ENCODE peak calls at places on chromosomes 3 and 15, in nine cellular contexts. L, M, C, P, Y, T, R, S and X are unnamed samples.

GRCh38 chr3:48656061-48656840 is 6.4 kb downstream of the CELSR3 start:
- DNase-seq in T (peak; percentile 91), P (no peak), S (peak; percentile 29), L (peak; percentile 80), C (peak; percentile 44), Y (peak; percentile 82), M (peak; percentile 63), R (peak; percentile 74), X (peak; percentile 95)

GRCh38 chr15:64634020-64634419 is 141.4 kb downstream of the RBPMS2 start:
- DNase-seq in R (peak; percentile 24), C (no peak), M (no peak), P (peak; percentile 78), S (no peak), T (no peak), L (peak; percentile 28), Y (no peak), X (no peak)

GRCh38 chr15:55652363-55652762 is 64.2 kb upstream of the PYGO1 start:
- DNase-seq in M (no peak), L (no peak), T (no peak), P (no peak), R (no peak), C (no peak), S (no peak), Y (no peak), X (peak; percentile 73)

GRCh38 chr15:53675832-53676231 is 83.6 kb downstream of the WDR72 start:
- DNase-seq in R (no peak), Y (no peak), M (no peak), L (no peak), S (no peak), T (no peak), C (no peak), P (no peak), X (no peak)

GRCh38 chr15:87713405-87713995 is 543.0 kb downstream of the NTRK3 start:
- DNase-seq in C (no peak), T (no peak), P (no peak), S (no peak), L (no peak), R (no peak), M (no peak), Y (no peak), X (no peak)

GRCh38 chr15:38440353-38441129 is 13.4 kb upstream of the FAM98B start:
- DNase-seq in P (peak; percentile 89), S (no peak), R (peak; percentile 77), Y (peak; percentile 22), T (peak; percentile 68), L (peak; percentile 40), C (no peak), M (no peak), X (peak; percentile 54)

GRCh38 chr3:45527727-45528126 is 66.8 kb upstream of the LIMD1 start:
- DNase-seq in S (no peak), T (no peak), C (no peak), Y (no peak), P (no peak), L (no peak), M (no peak), R (no peak), X (no peak)

GRCh38 chr15:98842192-98842972 is 165.2 kb downstream of the PGPEP1L start:
- DNase-seq in T (no peak), P (no peak), S (no peak), L (no peak), Y (no peak), M (no peak), R (no peak), C (no peak), X (no peak)

GRCh38 chr15:88664151-88664778 is 25.4 kb downstream of the ISG20 start:
- DNase-seq in T (no peak), R (peak; percentile 45), S (no peak), L (peak; percentile 53), P (peak; percentile 8), Y (no peak), C (no peak), M (no peak), X (no peak)

GRCh38 chr3:115040673-115041286 is 106.3 kb downstream of the ZBTB20 start:
- DNase-seq in P (peak; percentile 47), R (peak; percentile 62), Y (peak; percentile 22), L (peak; percentile 25), C (peak; percentile 19), T (peak; percentile 51), S (no peak), M (no peak), X (peak; percentile 28)

GRCh38 chr15:62119926-62120273 is 45.2 kb downstream of the C2CD4B start:
- DNase-seq in C (no peak), Y (no peak), P (no peak), T (no peak), R (no peak), M (no peak), S (no peak), L (no peak), X (no peak)

GRCh38 chr3:46903341-46904302 is 26.1 kb downstream of the PTH1R start:
- DNase-seq in P (no peak), C (peak; percentile 58), L (no peak), Y (no peak), T (peak; percentile 82), S (no peak), R (no peak), M (no peak), X (no peak)

GRCh38 chr3:149547413-149547812 is 72.9 kb downstream of the TM4SF4 start:
- DNase-seq in L (no peak), M (no peak), C (peak; percentile 85), Y (no peak), T (peak; percentile 69), P (no peak), R (no peak), S (peak; percentile 32), X (no peak)

GRCh38 chr3:101020616-101021015 is 27.4 kb upstream of the ABI3BP start:
- DNase-seq in Y (no peak), M (no peak), R (no peak), S (no peak), L (no peak), P (no peak), C (no peak), T (no peak), X (no peak)

GRCh38 chr3:25367025-25367424 is 61.0 kb upstream of the RARB start:
- DNase-seq in T (no peak), C (no peak), S (no peak), L (no peak), Y (no peak), R (no peak), M (no peak), P (no peak), X (no peak)

GRCh38 chr15:99703603-99704443 is 29.4 kb downstream of the LYSMD4 start:
- DNase-seq in Y (no peak), S (no peak), P (peak; percentile 17), L (no peak), M (no peak), R (peak; percentile 95), T (peak; percentile 72), C (no peak), X (no peak)

GRCh38 chr3:104582092-104582491 is 784.6 kb upstream of the ALCAM start:
- DNase-seq in T (no peak), S (no peak), R (no peak), Y (no peak), C (no peak), L (no peak), P (no peak), M (no peak), X (no peak)

GRCh38 chr15:89649013-89649625 is 6.1 kb downstream of the KIF7 start:
- DNase-seq in C (no peak), S (no peak), M (no peak), T (no peak), P (no peak), R (no peak), L (no peak), Y (no peak), X (no peak)

GRCh38 chr3:52479037-52479875 is 15.9 kb upstream of the STAB1 start:
- DNase-seq in S (no peak), M (no peak), C (no peak), R (no peak), Y (no peak), P (no peak), T (no peak), L (no peak), X (no peak)

GRCh38 chr3:186361246-186361611 is 805 bp downstream of the DGKG start:
- DNase-seq in P (no peak), S (no peak), M (no peak), R (no peak), Y (no peak), L (no peak), T (no peak), C (no peak), X (peak; percentile 3)

GRCh38 chr3:156814295-156814694 is 11.9 kb upstream of the LEKR1 start:
- DNase-seq in T (no peak), S (no peak), Y (no peak), M (no peak), L (no peak), P (no peak), R (no peak), C (peak; percentile 34), X (no peak)

GRCh38 chr3:177281292-177281942 is 84.1 kb upstream of the TBL1XR1 start:
- DNase-seq in S (no peak), Y (no peak), R (peak; percentile 53), P (peak; percentile 76), M (no peak), L (no peak), T (no peak), C (no peak), X (no peak)

GRCh38 chr3:194852345-194852744 is 166.7 kb downstream of the FAM43A start:
- DNase-seq in P (no peak), R (no peak), C (no peak), T (no peak), S (no peak), Y (no peak), L (no peak), M (no peak), X (no peak)

GRCh38 chr15:52068004-52068403 is 44.6 kb downstream of the BCL2L10 start:
- DNase-seq in T (no peak), L (no peak), Y (no peak), M (no peak), C (no peak), P (no peak), S (no peak), R (no peak), X (no peak)

GRCh38 chr15:89556413-89557262 is 18.6 kb upstream of the TICRR start:
- DNase-seq in M (no peak), Y (peak; percentile 24), C (peak; percentile 35), T (peak; percentile 79), L (peak; percentile 49), S (no peak), P (peak; percentile 79), R (peak; percentile 72), X (peak; percentile 69)

GRCh38 chr3:54120657-54121403 is 1.5 kb upstream of the CACNA2D3 start:
- DNase-seq in R (peak; percentile 0), S (no peak), P (peak; percentile 44), T (peak; percentile 43), L (no peak), C (peak; percentile 40), M (no peak), Y (no peak), X (peak; percentile 53)

GRCh38 chr3:60064210-60065178 is 1014.7 kb upstream of the CFAP20DC start:
- DNase-seq in T (peak; percentile 62), Y (no peak), L (no peak), R (no peak), C (peak; percentile 30), P (no peak), S (no peak), M (no peak), X (no peak)

GRCh38 chr15:39616731-39617455 is 36.0 kb downstream of the THBS1 start:
- DNase-seq in P (no peak), T (no peak), R (no peak), C (no peak), Y (no peak), S (no peak), L (no peak), M (no peak), X (no peak)

GRCh38 chr15:49238342-49238741 is 68.3 kb downstream of the GALK2 start:
- DNase-seq in Y (no peak), M (no peak), C (peak; percentile 25), T (peak; percentile 36), S (no peak), P (no peak), L (no peak), R (no peak), X (no peak)

GRCh38 chr3:155805204-155805801 is 775 bp downstream of the C3orf33 start:
- DNase-seq in C (peak; percentile 48), P (no peak), L (no peak), Y (peak; percentile 30), R (no peak), S (no peak), M (no peak), T (no peak), X (peak; percentile 13)

GRCh38 chr3:139173372-139174108 is 128.8 kb upstream of the PRR23C start:
- DNase-seq in T (peak; percentile 70), S (no peak), L (no peak), R (no peak), C (peak; percentile 68), P (peak; percentile 21), Y (no peak), M (no peak), X (no peak)